ENCODE peak calls at places on chromosomes 1 and 21, in five cellular contexts. A is suprapubic skin, T is uterus, C is esophagus squamous epithelium, K is A549. B is an unnamed sample.

GRCh38 chr1:147613506-147613905 is 56.8 kb downstream of the ACP6 start:
- DNase-seq in T (no peak), K (no peak), C (no peak), A (no peak), B (no peak)

GRCh38 chr1:172112573-172112972 is 271.3 kb downstream of the DNM3 start:
- DNase-seq in K (no peak), C (no peak), T (no peak), A (no peak), B (no peak)

GRCh38 chr1:226608699-226609505 is 60.3 kb downstream of the STUM start:
- DNase-seq in K (peak; percentile 72), A (no peak), C (no peak), T (peak; percentile 70), B (peak; percentile 78)

GRCh38 chr1:116254001-116254400 is 119.0 kb upstream of the ATP1A1 start:
- DNase-seq in C (no peak), T (no peak), A (no peak), K (no peak), B (no peak)

GRCh38 chr1:185463011-185463410 is 146.0 kb upstream of the IVNS1ABP start:
- DNase-seq in T (no peak), K (no peak), C (no peak), A (no peak), B (no peak)

GRCh38 chr1:178565586-178565985 is 52.7 kb downstream of the TEX35 start:
- DNase-seq in A (no peak), T (no peak), C (no peak), K (no peak), B (no peak)

GRCh38 chr1:15426492-15427279 is 11.6 kb upstream of the CTRC start:
- DNase-seq in A (no peak), T (peak; percentile 63), C (no peak), K (peak; percentile 54), B (peak; percentile 84)

GRCh38 chr21:31235671-31236450 is 108.2 kb downstream of the TIAM1 start:
- DNase-seq in C (no peak), T (no peak), A (no peak), K (no peak), B (no peak)

GRCh38 chr1:181104790-181105133 is 16.3 kb downstream of the IER5 start:
- DNase-seq in T (peak; percentile 63), A (peak; percentile 77), C (no peak), K (no peak), B (peak; percentile 79)

GRCh38 chr1:42340093-42340492 is 5.1 kb upstream of the FOXJ3 start:
- DNase-seq in K (peak; percentile 65), C (no peak), T (no peak), A (no peak), B (no peak)

GRCh38 chr1:41492341-41492848 is 7.9 kb upstream of the EDN2 start:
- DNase-seq in A (no peak), C (no peak), K (no peak), T (no peak), B (no peak)

GRCh38 chr1:109279615-109280278 is 3.2 kb downstream of the PSRC1 start:
- DNase-seq in C (no peak), T (no peak), A (no peak), K (no peak), B (no peak)

GRCh38 chr1:110770832-110771231 is 96.1 kb upstream of the KCNA3 start:
- DNase-seq in K (no peak), A (no peak), T (no peak), C (no peak), B (no peak)

GRCh38 chr1:211484738-211485479 is 7.1 kb downstream of the RD3 start:
- DNase-seq in A (no peak), T (no peak), K (no peak), C (no peak), B (no peak)

GRCh38 chr1:212525479-212526110 is 83.0 kb upstream of the ATF3 start:
- DNase-seq in K (no peak), A (no peak), C (no peak), T (no peak), B (no peak)

GRCh38 chr1:150272379-150272840 is at the start of gene C1orf54:
- DNase-seq in T (peak; percentile 48), K (no peak), C (no peak), A (no peak), B (peak; percentile 87)

GRCh38 chr1:179017383-179018326 is 8.0 kb upstream of the FAM20B start:
- DNase-seq in A (no peak), C (no peak), T (no peak), K (peak; percentile 56), B (peak; percentile 17)

GRCh38 chr21:34034369-34035014 is 38.9 kb upstream of the MRPS6 start:
- DNase-seq in T (no peak), A (no peak), C (no peak), K (no peak), B (no peak)

GRCh38 chr1:212683357-212683722 is 16.3 kb downstream of the BATF3 start:
- DNase-seq in C (no peak), K (no peak), A (no peak), T (no peak), B (no peak)

GRCh38 chr21:45494135-45494850 is 47.9 kb downstream of the SLC19A1 start:
- DNase-seq in A (no peak), K (no peak), T (no peak), C (no peak), B (no peak)

GRCh38 chr1:227793948-227794812 is 21.3 kb upstream of the PRSS38 start:
- DNase-seq in K (no peak), T (peak; percentile 85), C (no peak), A (peak; percentile 77), B (peak; percentile 86)

GRCh38 chr1:108877324-108877812 is 583 bp downstream of the GPSM2 start:
- DNase-seq in A (no peak), T (no peak), C (no peak), K (no peak), B (no peak)

GRCh38 chr1:182392045-182393028 is 747 bp upstream of the GLUL start:
- DNase-seq in T (no peak), A (no peak), K (no peak), C (no peak), B (peak; percentile 84)

GRCh38 chr21:29133796-29134195 is 3.4 kb downstream of the MAP3K7CL start:
- DNase-seq in T (no peak), A (no peak), K (no peak), C (no peak), B (no peak)

GRCh38 chr21:43904316-43904925 is 39.4 kb downstream of the AGPAT3 start:
- DNase-seq in K (no peak), T (no peak), C (no peak), A (no peak), B (peak; percentile 61)

GRCh38 chr1:14977338-14977931 is 176.1 kb upstream of the TMEM51 start:
- DNase-seq in K (no peak), A (no peak), C (no peak), T (no peak), B (no peak)

GRCh38 chr1:167438171-167439138 is 79.9 kb downstream of the CD247 start:
- DNase-seq in A (peak; percentile 28), C (no peak), T (no peak), K (no peak), B (no peak)

GRCh38 chr1:158972841-158973240 is 36.9 kb upstream of the IFI16 start:
- DNase-seq in T (no peak), C (no peak), A (no peak), K (no peak), B (no peak)

GRCh38 chr1:184215274-184215925 is 163.9 kb downstream of the TSEN15 start:
- DNase-seq in C (no peak), T (no peak), K (no peak), A (no peak), B (no peak)

GRCh38 chr1:176051902-176052518 is 155.1 kb downstream of the COP1 start:
- DNase-seq in T (no peak), K (no peak), A (no peak), C (no peak), B (no peak)

GRCh38 chr1:10457910-10458309 is 8.1 kb downstream of the CORT start:
- DNase-seq in C (no peak), T (no peak), K (no peak), A (no peak), B (no peak)

GRCh38 chr1:147486876-147487656 is 54.2 kb upstream of the BCL9 start:
- DNase-seq in C (no peak), K (no peak), T (no peak), A (no peak), B (no peak)

GRCh38 chr1:179745131-179745611 is 2.1 kb downstream of the FAM163A start:
- DNase-seq in K (no peak), A (no peak), T (no peak), C (no peak), B (no peak)

GRCh38 chr1:154567386-154568164 is at the start of gene CHRNB2:
- DNase-seq in K (peak; percentile 69), C (no peak), A (no peak), T (peak; percentile 69), B (peak; percentile 70)
- H3K4me3 ChIP-seq in K (peak within 1 kb of the TSS; percentile 37), C (peak within 1 kb of the TSS; percentile 30), A (peak within 1 kb of the TSS; percentile 41), T (no peak within 1 kb of the TSS), B (no peak within 1 kb of the TSS)

GRCh38 chr1:5758000-5758858 is 234.0 kb downstream of the NPHP4 start:
- DNase-seq in K (no peak), A (no peak), T (no peak), C (no peak), B (no peak)
- H3K4me1 ChIP-seq in K (no peaks in the 10 kb centered on the region), A (no peaks in the 10 kb centered on the region), T (no peaks in the 10 kb centered on the region), C (no peaks in the 10 kb centered on the region), B (no peaks in the 10 kb centered on the region)

GRCh38 chr21:41927727-41928409 is 25.9 kb downstream of the C2CD2 start:
- DNase-seq in K (no peak), T (no peak), C (no peak), A (no peak), B (peak; percentile 61)

GRCh38 chr21:41924355-41924754 is 29.5 kb downstream of the C2CD2 start:
- DNase-seq in T (no peak), C (no peak), K (no peak), A (no peak), B (peak; percentile 32)

GRCh38 chr21:41923641-41924342 is 30.0 kb downstream of the C2CD2 start:
- DNase-seq in K (no peak), A (no peak), T (peak; percentile 36), C (no peak), B (peak; percentile 75)

GRCh38 chr21:41926807-41927171 is 27.0 kb downstream of the C2CD2 start:
- DNase-seq in A (no peak), T (no peak), K (no peak), C (no peak), B (peak; percentile 17)

GRCh38 chr21:41926068-41926806 is 27.6 kb downstream of the C2CD2 start:
- DNase-seq in K (no peak), A (no peak), C (no peak), T (no peak), B (peak; percentile 57)
- TF ChIP-seq POLR2A in K (no peak), A (no peak), C (no peak), T (no peak), B (no peak)

GRCh38 chr1:235074335-235075120 is 54.1 kb downstream of the TOMM20 start:
- DNase-seq in K (peak; percentile 40), T (peak; percentile 44), A (peak; percentile 84), C (no peak), B (peak; percentile 77)
- H3K4me3 ChIP-seq in K (peak overlapping the region; percentile 14), T (no peak overlapping the region), A (peak overlapping the region; percentile 23), C (no peak overlapping the region), B (no peak overlapping the region)

GRCh38 chr1:45340816-45341215 is 576 bp upstream of the MUTYH start:
- DNase-seq in T (no peak), C (no peak), K (no peak), A (no peak), B (no peak)
- H3K4me1 ChIP-seq in T (peaks cover 9% of the 10 kb centered on the region), C (peaks cover 16% of the 10 kb centered on the region), K (peaks cover 16% of the 10 kb centered on the region), A (peaks cover 23% of the 10 kb centered on the region), B (no peaks in the 10 kb centered on the region)

B was measured in sigmoid colon.